ENCODE peak calls at places on chromosome 19, in four cellular contexts. X is AG08395, O is NCI-H226, S is amniotic stem cell. Q is an unnamed sample.

GRCh38 chr19:734716-735115 is 16.2 kb upstream of the MISP start:
- DNase-seq in X (no peak), O (no peak), S (no peak), Q (no peak)

GRCh38 chr19:31529121-31529520 is 179.9 kb upstream of the TSHZ3 start:
- DNase-seq in X (no peak), O (no peak), S (no peak), Q (peak; percentile 49)

GRCh38 chr19:8213827-8214672 is 4.9 kb downstream of the CERS4 start:
- DNase-seq in X (no peak), O (no peak), S (no peak), Q (no peak)

GRCh38 chr19:58002384-58003152 is at the start of gene ZNF606:
- DNase-seq in X (peak; percentile 94), O (peak; percentile 95), S (peak; percentile 66), Q (peak; percentile 64)

GRCh38 chr19:10831980-10832658 is 3.9 kb downstream of the TMED1 start:
- DNase-seq in X (no peak), O (no peak), S (no peak), Q (no peak)

GRCh38 chr19:639251-640155 is at the start of gene FGF22:
- DNase-seq in X (peak; percentile 99), O (peak; percentile 77), S (peak; percentile 65), Q (no peak)

GRCh38 chr19:1766800-1767352 is 13.6 kb downstream of the ONECUT3 start:
- DNase-seq in X (no peak), O (no peak), S (no peak), Q (no peak)

GRCh38 chr19:41175825-41176734 is 16.9 kb upstream of the CYP2S1 start:
- DNase-seq in X (peak; percentile 91), O (peak; percentile 95), S (peak; percentile 48), Q (peak; percentile 88)

GRCh38 chr19:18203408-18203862 is 407 bp downstream of the RAB3A start:
- DNase-seq in X (no peak), O (no peak), S (no peak), Q (no peak)

GRCh38 chr19:7117248-7117647 is 47.7 kb downstream of the ZNF557 start:
- DNase-seq in X (no peak), O (no peak), S (no peak), Q (no peak)

GRCh38 chr19:48415395-48415794 is 21.9 kb downstream of the GRIN2D start:
- DNase-seq in X (peak; percentile 50), O (peak; percentile 47), S (no peak), Q (peak; percentile 56)

GRCh38 chr19:46840157-46840942 is 10.3 kb downstream of the AP2S1 start:
- DNase-seq in X (peak; percentile 53), O (no peak), S (peak; percentile 39), Q (no peak)

GRCh38 chr19:51810228-51810627 is 15.3 kb downstream of the FPR3 start:
- DNase-seq in X (no peak), O (no peak), S (no peak), Q (no peak)

GRCh38 chr19:42206871-42207755 is 10.4 kb downstream of the DEDD2 start:
- DNase-seq in X (peak; percentile 67), O (peak; percentile 82), S (no peak), Q (peak; percentile 61)

GRCh38 chr19:37817180-37817911 is 38.0 kb upstream of the ZNF573 start:
- DNase-seq in X (peak; percentile 87), O (no peak), S (no peak), Q (no peak)

GRCh38 chr19:49873149-49873521 is 4.0 kb downstream of the AKT1S1 start:
- DNase-seq in X (no peak), O (no peak), S (no peak), Q (no peak)

GRCh38 chr19:50820549-50821247 is 2.9 kb downstream of the KLK1 start:
- DNase-seq in X (no peak), O (no peak), S (no peak), Q (no peak)

GRCh38 chr19:39372941-39373340 is 18.0 kb downstream of the PAF1 start:
- DNase-seq in X (peak; percentile 26), O (no peak), S (no peak), Q (no peak)

Q was measured in foreskin keratinocyte.